ENCODE peak calls at places on chromosomes 5 and 9, in six cellular contexts. F, O, N, E, R and P are unnamed samples.

GRCh38 chr9:35696520-35697215 is 6.9 kb upstream of the TPM2 start:
- DNase-seq in F (peak), O (peak), N (peak), E (no peak), R (no peak), P (no peak)

GRCh38 chr9:69143291-69143690 is 30.8 kb upstream of the TJP2 start:
- DNase-seq in F (no peak), O (no peak), N (no peak), E (no peak), R (no peak), P (no peak)

GRCh38 chr5:73215525-73215890 is 42.5 kb downstream of the TMEM174 start:
- DNase-seq in F (no peak), O (no peak), N (no peak), E (no peak), R (no peak), P (no peak)

GRCh38 chr9:20112367-20112766 is 323.5 kb upstream of the SLC24A2 start:
- DNase-seq in F (no peak), O (no peak), N (peak), E (no peak), R (no peak), P (no peak)

GRCh38 chr9:98997580-98997979 is 53.9 kb downstream of the COL15A1 start:
- DNase-seq in F (no peak), O (no peak), N (no peak), E (peak), R (no peak), P (no peak)

GRCh38 chr9:76161546-76161945 is 232.7 kb downstream of the RFK start:
- DNase-seq in F (no peak), O (no peak), N (no peak), E (no peak), R (peak), P (peak)

GRCh38 chr9:93508207-93508606 is 54.8 kb upstream of the FAM120AOS start:
- DNase-seq in F (no peak), O (no peak), N (no peak), E (no peak), R (no peak), P (no peak)

GRCh38 chr9:129482521-129483466 is 138.1 kb downstream of the C9orf50 start:
- DNase-seq in F (peak), O (no peak), N (peak), E (peak), R (peak), P (no peak)

GRCh38 chr9:130364619-130365322 is 80.0 kb upstream of the ASS1 start:
- DNase-seq in F (no peak), O (no peak), N (no peak), E (no peak), R (no peak), P (no peak)

GRCh38 chr5:166907314-166907713 is 1384.1 kb upstream of the WWC1 start:
- DNase-seq in F (no peak), O (no peak), N (peak), E (no peak), R (no peak), P (no peak)